ENCODE peak calls at places on chromosomes 2 and 18, in six cellular contexts. L, M, F, P, W and E are unnamed samples.

GRCh38 chr18:2100694-2101213 is 470.6 kb downstream of the METTL4 start:
- DNase-seq in L (no peak), M (no peak), F (no peak), P (no peak), W (no peak), E (no peak)

GRCh38 chr2:238560234-238560633 is 133.5 kb downstream of the ASB1 start:
- DNase-seq in L (no peak), M (no peak), F (no peak), P (no peak), W (no peak), E (no peak)

GRCh38 chr18:9215221-9215933 is 78.8 kb downstream of the ANKRD12 start:
- DNase-seq in L (no peak), M (no peak), F (no peak), P (no peak), W (no peak), E (no peak)

GRCh38 chr2:20519309-20519708 is 72.4 kb downstream of the RHOB start:
- DNase-seq in L (peak; percentile 22), M (no peak), F (no peak), P (no peak), W (no peak), E (no peak)

GRCh38 chr18:8706981-8707940 is 1.9 kb downstream of the MTCL1 start:
- DNase-seq in L (no peak), M (peak; percentile 51), F (peak; percentile 67), P (no peak), W (no peak), E (peak; percentile 28)

GRCh38 chr18:49321800-49322461 is 138.5 kb downstream of the DYM start:
- DNase-seq in L (no peak), M (no peak), F (no peak), P (no peak), W (no peak), E (no peak)

GRCh38 chr2:49465157-49465831 is 311.0 kb upstream of the FSHR start:
- DNase-seq in L (no peak), M (no peak), F (no peak), P (no peak), W (no peak), E (no peak)

GRCh38 chr2:190668892-190669291 is 20.0 kb downstream of the NAB1 start:
- DNase-seq in L (no peak), M (no peak), F (no peak), P (peak; percentile 39), W (no peak), E (no peak)

GRCh38 chr2:63050916-63051794 is 525 bp downstream of the OTX1 start:
- DNase-seq in L (no peak), M (no peak), F (no peak), P (peak; percentile 41), W (peak; percentile 7), E (peak; percentile 53)

GRCh38 chr2:144501118-144501517 is 18.8 kb downstream of the ZEB2 start:
- DNase-seq in L (no peak), M (no peak), F (no peak), P (no peak), W (no peak), E (no peak)

GRCh38 chr2:126656311-126657145 is 570 bp downstream of the GYPC start:
- DNase-seq in L (no peak), M (peak; percentile 32), F (no peak), P (peak; percentile 67), W (peak; percentile 48), E (peak; percentile 73)

GRCh38 chr2:142294225-142294624 is 163.4 kb upstream of the LRP1B start:
- DNase-seq in L (no peak), M (no peak), F (no peak), P (no peak), W (no peak), E (no peak)

GRCh38 chr2:226184940-226185575 is 614.6 kb downstream of the IRS1 start:
- DNase-seq in L (no peak), M (no peak), F (no peak), P (no peak), W (no peak), E (no peak)

GRCh38 chr2:104862061-104862941 is 8.4 kb downstream of the POU3F3 start:
- DNase-seq in L (no peak), M (no peak), F (no peak), P (no peak), W (no peak), E (peak; percentile 39)

GRCh38 chr2:82954868-82955267 is 1504.2 kb downstream of the SUCLG1 start:
- DNase-seq in L (no peak), M (no peak), F (no peak), P (no peak), W (no peak), E (no peak)

GRCh38 chr2:237669628-237670351 is 42.4 kb downstream of the LRRFIP1 start:
- DNase-seq in L (no peak), M (peak; percentile 97), F (no peak), P (no peak), W (peak; percentile 84), E (peak; percentile 71)

GRCh38 chr2:161570424-161571050 is 53.7 kb upstream of the SLC4A10 start:
- DNase-seq in L (no peak), M (no peak), F (no peak), P (no peak), W (peak; percentile 22), E (no peak)

GRCh38 chr18:80103231-80103630 is 5.8 kb upstream of the ADNP2 start:
- DNase-seq in L (no peak), M (no peak), F (no peak), P (no peak), W (no peak), E (no peak)

GRCh38 chr2:144946263-144946662 is 426.3 kb upstream of the ZEB2 start:
- DNase-seq in L (no peak), M (no peak), F (no peak), P (no peak), W (no peak), E (no peak)

GRCh38 chr2:237723613-237724012 is 75.0 kb upstream of the RBM44 start:
- DNase-seq in L (no peak), M (no peak), F (no peak), P (peak; percentile 58), W (peak; percentile 51), E (peak; percentile 51)

GRCh38 chr2:179263015-179263414 is 1.6 kb downstream of the SESTD1 start:
- DNase-seq in L (no peak), M (no peak), F (no peak), P (no peak), W (no peak), E (no peak)

GRCh38 chr18:8732442-8733360 is 27.3 kb downstream of the MTCL1 start:
- DNase-seq in L (no peak), M (no peak), F (no peak), P (no peak), W (no peak), E (no peak)

GRCh38 chr18:75340206-75340605 is 87.3 kb downstream of the SMIM21 start:
- DNase-seq in L (no peak), M (no peak), F (no peak), P (no peak), W (no peak), E (no peak)

GRCh38 chr2:225400060-225400511 is 576 bp downstream of the NYAP2 start:
- DNase-seq in L (no peak), M (no peak), F (peak; percentile 76), P (no peak), W (peak; percentile 6), E (peak; percentile 3)

GRCh38 chr2:122139739-122140138 is 384.3 kb downstream of the TSN start:
- DNase-seq in L (no peak), M (no peak), F (no peak), P (no peak), W (no peak), E (no peak)

GRCh38 chr2:122135353-122135947 is 380.0 kb downstream of the TSN start:
- DNase-seq in L (no peak), M (no peak), F (no peak), P (peak; percentile 48), W (no peak), E (no peak)

GRCh38 chr2:122138561-122138960 is 383.1 kb downstream of the TSN start:
- DNase-seq in L (no peak), M (no peak), F (no peak), P (no peak), W (no peak), E (no peak)

GRCh38 chr2:122132292-122132691 is 376.8 kb downstream of the TSN start:
- DNase-seq in L (no peak), M (no peak), F (no peak), P (no peak), W (no peak), E (no peak)

DNA sequence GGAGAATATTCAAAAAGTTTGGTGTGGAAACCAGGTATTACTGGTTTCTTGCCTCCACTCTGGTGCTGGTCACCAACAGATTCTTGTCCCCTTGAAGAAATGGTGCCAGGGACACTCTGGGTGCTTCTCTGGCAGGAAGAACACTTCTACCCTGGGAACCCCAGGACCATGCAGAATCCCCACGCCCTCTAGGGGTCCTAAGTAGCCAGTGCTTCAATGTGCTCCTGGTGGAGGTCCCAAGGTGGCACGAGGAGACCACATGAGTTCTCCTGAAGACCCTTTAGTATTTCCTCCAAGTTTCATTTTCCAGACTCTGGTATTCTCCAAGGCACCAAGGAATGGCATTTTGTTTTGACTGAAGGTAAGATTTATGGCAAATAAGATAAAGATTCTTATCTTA is 380.6 kb downstream of the TSN start:
- DNase-seq in L (no peak), M (no peak), F (no peak), P (peak; percentile 42), W (peak; percentile 51), E (peak; percentile 31)
- TF ChIP-seq CTCF in L (peak; percentile 24), M (no peak), F (no peak), P (peak; percentile 50), W (peak; percentile 32), E (peak; percentile 11)

GRCh38 chr2:64311948-64312621 is 141.9 kb upstream of the LGALSL start:
- DNase-seq in L (peak; percentile 75), M (peak; percentile 71), F (peak; percentile 68), P (no peak), W (peak; percentile 65), E (no peak)
- TF ChIP-seq CTCF in L (peak; percentile 62), M (peak; percentile 67), F (peak; percentile 43), P (peak; percentile 52), W (peak; percentile 40), E (no peak)

DNA sequence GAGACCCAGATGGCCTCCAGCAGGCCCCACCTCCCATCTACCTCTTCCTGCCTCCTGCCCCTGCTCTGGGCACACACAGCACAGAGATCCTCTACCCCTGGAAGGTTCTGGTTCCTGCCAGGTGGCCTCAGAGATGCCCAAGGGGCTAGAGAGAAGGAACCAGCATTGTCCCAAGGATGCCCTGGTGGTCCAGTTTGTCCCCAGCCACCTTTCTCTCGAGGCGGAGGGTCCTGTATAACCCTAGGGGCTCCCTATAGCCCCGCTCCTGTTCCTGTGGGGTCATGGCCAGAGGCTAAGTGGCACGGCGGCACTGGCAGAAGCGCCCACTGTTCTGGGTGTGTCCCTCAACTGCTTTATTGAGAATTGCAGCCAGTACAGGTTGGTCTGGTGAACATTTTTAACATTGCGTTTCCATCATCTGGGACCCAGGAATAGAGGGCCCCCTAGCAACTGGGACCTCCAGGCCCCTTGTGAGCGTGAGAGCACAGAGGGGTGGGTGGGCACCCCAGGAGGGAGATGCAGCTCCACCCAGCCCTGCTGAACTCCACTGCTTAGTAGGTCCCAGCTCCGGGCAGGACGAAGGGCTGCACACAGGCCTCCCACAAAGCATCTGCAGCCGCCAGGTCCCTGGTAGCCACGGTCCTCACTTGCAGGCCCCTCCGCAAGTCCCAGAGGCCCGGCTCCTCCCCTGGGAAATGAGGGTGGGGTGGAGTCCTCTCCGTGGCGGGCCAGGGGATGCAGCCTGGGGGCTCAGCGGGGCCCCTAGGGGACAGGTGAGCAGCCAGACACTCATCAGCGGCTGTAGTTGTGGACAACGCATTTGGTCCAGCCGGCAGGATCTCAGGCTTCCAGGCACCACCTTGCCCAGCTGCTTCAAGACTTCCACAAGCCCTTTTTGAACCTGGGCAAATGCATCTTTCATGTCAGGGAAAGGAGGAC is 33.1 kb downstream of the GPC1 start:
- DNase-seq in L (no peak), M (no peak), F (no peak), P (no peak), W (no peak), E (no peak)
- TF ChIP-seq CTCF in L (no peak), M (no peak), F (no peak), P (no peak), W (no peak), E (no peak)

GRCh38 chr2:74632209-74632938 is 15.8 kb downstream of the M1AP start:
- DNase-seq in L (no peak), M (no peak), F (no peak), P (no peak), W (no peak), E (no peak)
- TF ChIP-seq CTCF in L (no peak), M (no peak), F (no peak), P (peak; percentile 21), W (no peak), E (no peak)